ENCODE peak calls at places on chromosomes 4 and X, in eight cellular contexts. M, H, D, B, Q, N, C and E are unnamed samples. For H3K27me3, the result is how much of the 10 kb centered on the place peaks cover.

GRCh38 chr4:76634239-76634638 is 199.2 kb downstream of the SHROOM3 start:
- DNase-seq in N (no peak), D (peak), M (no peak), Q (no peak), C (no peak), B (no peak), H (peak), E (no peak)

GRCh38 chr4:21386166-21386780 is 562.3 kb downstream of the KCNIP4 start:
- DNase-seq in D (no peak), B (no peak), M (no peak), C (no peak), H (no peak), Q (no peak), N (no peak), E (no peak)

GRCh38 chr4:5710962-5711478 is at the start of gene EVC:
- DNase-seq in D (peak), M (peak), Q (peak), C (peak), H (peak), N (peak), B (peak), E (peak)

GRCh38 chr4:70958681-70959080 is 34.8 kb upstream of the DCK start:
- DNase-seq in B (no peak), C (no peak), M (no peak), Q (no peak), D (peak), H (peak), N (no peak), E (no peak)

GRCh38 chr4:173752610-173753009 is 222.6 kb upstream of the HAND2 start:
- DNase-seq in Q (no peak), B (no peak), H (no peak), D (peak), N (no peak), C (no peak), M (peak), E (no peak)

GRCh38 chr4:29326816-29327215 is 1393.4 kb upstream of the PCDH7 start:
- DNase-seq in N (no peak), D (peak), B (no peak), H (no peak), M (no peak), C (no peak), Q (no peak), E (no peak)

GRCh38 chr4:24885342-24885741 is 27.5 kb downstream of the CCDC149 start:
- DNase-seq in C (no peak), M (no peak), N (no peak), H (peak), D (no peak), B (no peak), Q (no peak), E (peak)

GRCh38 chr4:146333187-146333894 is 119.0 kb downstream of the REELD1 start:
- DNase-seq in B (peak), H (peak), C (no peak), N (no peak), M (no peak), Q (no peak), D (peak), E (no peak)

GRCh38 chr4:26857278-26858034 is 3.2 kb upstream of the STIM2 start:
- DNase-seq in M (peak), B (peak), D (peak), Q (peak), N (peak), C (peak), H (peak), E (peak)

GRCh38 chr4:29405151-29405550 is 1315.0 kb upstream of the PCDH7 start:
- DNase-seq in Q (no peak), N (no peak), C (no peak), M (no peak), H (no peak), B (no peak), D (no peak), E (no peak)

GRCh38 chrX:107675823-107676555 is 47.7 kb downstream of the PRPS1 start:
- DNase-seq in D (no peak), B (peak), N (peak), C (no peak), Q (peak), H (no peak), M (no peak), E (no peak)

GRCh38 chrX:40140706-40141499 is 43.1 kb upstream of the BCOR start:
- DNase-seq in D (no peak), N (peak), C (peak), M (peak), H (peak), Q (peak), B (no peak), E (no peak)

GRCh38 chr4:12924253-12924652 is 559.9 kb downstream of the RAB28 start:
- DNase-seq in M (no peak), N (no peak), D (no peak), Q (no peak), H (no peak), B (no peak), C (no peak), E (no peak)

GRCh38 chr4:66000500-66001117 is 330.3 kb upstream of the EPHA5 start:
- DNase-seq in Q (no peak), C (no peak), N (no peak), D (peak), H (peak), M (peak), B (no peak), E (no peak)

GRCh38 chr4:304987-305680 is at the start of gene ZNF732:
- DNase-seq in D (no peak), C (peak), Q (peak), M (peak), H (peak), B (peak), N (no peak), E (peak)

GRCh38 chr4:39237179-39237578 is 54.9 kb downstream of the WDR19 start:
- DNase-seq in C (no peak), N (no peak), B (no peak), H (no peak), M (no peak), D (no peak), Q (no peak), E (no peak)

GRCh38 chr4:1809754-1810502 is 16.8 kb downstream of the FGFR3 start:
- DNase-seq in B (peak), C (peak), N (no peak), Q (peak), M (peak), D (peak), H (no peak), E (peak)

GRCh38 chr4:70722199-70722791 is 531 bp downstream of the RUFY3 start:
- DNase-seq in B (no peak), N (no peak), M (no peak), H (peak), D (no peak), C (no peak), Q (peak), E (no peak)

GRCh38 chr4:76979236-76979635 is 29.7 kb downstream of the SEPTIN11 start:
- DNase-seq in N (no peak), D (peak), M (no peak), B (no peak), Q (no peak), C (no peak), H (no peak), E (no peak)

GRCh38 chr4:1964971-1965370 is 43.8 kb downstream of the NELFA start:
- DNase-seq in H (no peak), B (no peak), M (no peak), N (no peak), Q (no peak), D (no peak), C (no peak), E (no peak)

GRCh38 chr4:184355857-184356256 is 118.5 kb downstream of the IRF2 start:
- DNase-seq in B (no peak), M (no peak), N (no peak), Q (no peak), D (no peak), H (no peak), C (no peak), E (no peak)

GRCh38 chr4:48904541-48905142 is 1.9 kb downstream of the OCIAD2 start:
- DNase-seq in M (no peak), Q (no peak), D (no peak), H (peak), B (no peak), C (no peak), N (no peak), E (no peak)

GRCh38 chr4:2051086-2051485 is 8.0 kb upstream of the NAT8L start:
- DNase-seq in M (no peak), B (no peak), Q (no peak), N (no peak), H (no peak), D (no peak), C (no peak), E (no peak)

GRCh38 chrX:17860811-17861495 is at the start of gene RAI2:
- DNase-seq in Q (peak), H (no peak), B (peak), D (no peak), M (peak), N (no peak), C (peak), E (peak)

DNA sequence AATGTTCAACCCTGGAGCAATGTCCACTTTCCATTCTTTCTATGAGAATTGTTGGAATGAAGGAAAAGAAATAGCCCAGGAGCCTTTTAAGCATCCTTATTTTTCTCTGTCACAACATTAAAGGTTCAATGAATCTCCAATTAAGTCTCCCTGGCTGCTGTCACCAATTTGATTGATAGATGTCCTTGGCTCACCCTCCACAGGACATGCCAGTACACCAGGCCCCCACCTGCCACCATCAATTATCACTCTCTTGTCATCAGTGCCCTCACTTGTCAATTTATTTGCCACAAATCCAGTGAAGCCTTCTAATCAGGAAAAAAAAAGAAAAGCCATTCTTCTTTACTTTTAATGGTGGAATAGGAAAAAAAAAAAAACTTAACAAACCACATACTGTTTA is 453.6 kb downstream of the CENPC start:
- DNase-seq in B (no peak), N (no peak), H (no peak), C (no peak), Q (no peak), D (no peak), M (no peak), E (no peak)
- H3K27me3 ChIP-seq in B (under half), N (under half), H (under half), C (under half), Q (under half), D (under half), M (under half), E (under half)

GRCh38 chr4:176886135-176886534 is 93.4 kb upstream of the VEGFC start:
- DNase-seq in N (no peak), D (no peak), M (no peak), H (no peak), B (no peak), Q (no peak), C (no peak), E (no peak)

GRCh38 chr4:176882201-176882600 is 89.5 kb upstream of the VEGFC start:
- DNase-seq in N (no peak), D (no peak), M (no peak), H (peak), Q (no peak), B (no peak), C (no peak), E (no peak)

GRCh38 chr4:176883108-176883550 is 90.4 kb upstream of the VEGFC start:
- DNase-seq in C (no peak), B (no peak), M (no peak), Q (no peak), N (no peak), D (peak), H (peak), E (no peak)

GRCh38 chr4:176885224-176885623 is 92.5 kb upstream of the VEGFC start:
- DNase-seq in C (no peak), Q (no peak), N (no peak), D (peak), H (peak), M (no peak), B (no peak), E (no peak)

GRCh38 chr4:176883681-176884418 is 91.1 kb upstream of the VEGFC start:
- DNase-seq in N (no peak), H (peak), Q (no peak), M (no peak), C (no peak), B (no peak), D (peak), E (no peak)
- H3K4me3 ChIP-seq in N (no peak), H (peak), Q (no peak), M (no peak), C (no peak), B (no peak), D (peak), E (no peak)

GRCh38 chr4:159010563-159011260 is 92.2 kb upstream of the RAPGEF2 start:
- DNase-seq in B (peak), M (no peak), D (peak), H (peak), C (peak), Q (peak), N (peak), E (peak)
- H3K27ac ChIP-seq in B (no peak), M (no peak), D (no peak), H (no peak), C (no peak), Q (no peak), N (no peak), E (no peak)

GRCh38 chr4:8904041-8904501 is 32.4 kb upstream of the HMX1 start:
- DNase-seq in B (no peak), D (no peak), M (no peak), N (peak), Q (no peak), H (no peak), C (peak), E (no peak)
- H3K27me3 ChIP-seq in B (under half), D (under half), M (under half), N (under half), Q (under half), H (under half), C (under half), E (under half)

GRCh38 chrX:19595036-19595435 is 79.7 kb upstream of the MAP3K15 start:
- DNase-seq in Q (peak), N (no peak), H (no peak), B (no peak), C (no peak), M (no peak), D (no peak), E (no peak)
- H3K4me3 ChIP-seq in Q (no peak), N (no peak), H (no peak), B (no peak), C (no peak), M (no peak), D (no peak), E (peak)

GRCh38 chrX:43640481-43640880 is 15.6 kb upstream of the MAOA start:
- DNase-seq in H (no peak), N (no peak), Q (no peak), D (no peak), B (no peak), M (no peak), C (no peak), E (no peak)

GRCh38 chrX:43641691-43642090 is 14.4 kb upstream of the MAOA start:
- DNase-seq in D (no peak), B (no peak), H (no peak), M (no peak), N (no peak), C (no peak), Q (no peak), E (no peak)

GRCh38 chrX:43644124-43644701 is 11.9 kb upstream of the MAOA start:
- DNase-seq in D (peak), C (no peak), H (peak), M (no peak), B (no peak), N (no peak), Q (no peak), E (no peak)

GRCh38 chrX:43643662-43644061 is 12.4 kb upstream of the MAOA start:
- DNase-seq in H (no peak), N (no peak), M (no peak), B (no peak), D (no peak), Q (no peak), C (no peak), E (no peak)

GRCh38 chrX:43643201-43643600 is 12.9 kb upstream of the MAOA start:
- DNase-seq in M (no peak), B (no peak), Q (no peak), C (no peak), D (no peak), N (no peak), H (no peak), E (no peak)
- H3K27ac ChIP-seq in M (no peak), B (no peak), Q (no peak), C (no peak), D (no peak), N (peak), H (no peak), E (no peak)

DNA sequence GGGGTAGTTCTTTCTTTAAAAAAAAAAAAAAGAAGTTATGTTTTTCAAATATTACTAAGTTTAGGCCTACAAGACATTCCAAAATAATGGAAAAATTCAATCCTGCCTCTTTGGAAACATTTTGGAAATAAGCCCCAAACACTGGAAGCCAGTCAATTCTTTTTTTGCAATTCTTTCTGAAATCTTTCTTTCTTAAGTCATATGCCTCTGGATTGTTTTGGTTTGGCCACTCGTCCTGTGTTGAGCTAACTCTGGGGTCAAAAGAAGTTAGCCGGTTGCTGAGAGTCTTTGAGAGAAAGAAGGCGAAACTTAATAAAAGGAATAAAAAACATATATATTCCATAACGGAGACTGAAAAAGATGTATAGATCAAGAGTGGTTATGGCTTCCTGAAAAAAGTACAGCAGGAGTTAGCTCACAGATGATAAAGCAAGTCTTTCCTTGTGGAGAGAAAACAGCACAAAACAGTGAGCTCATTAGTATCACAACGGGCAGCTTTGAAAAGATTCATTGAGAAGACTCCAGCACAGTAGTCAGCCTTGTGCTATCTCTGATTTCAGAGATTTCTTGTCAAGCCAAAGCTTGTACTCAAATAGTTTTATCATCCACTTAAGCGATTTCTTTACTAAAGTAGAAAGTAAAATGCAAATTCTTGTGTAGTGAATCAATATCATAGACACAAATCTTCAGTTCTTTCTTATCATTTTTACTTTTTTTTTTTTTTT is 64.8 kb downstream of the PLS3 start:
- DNase-seq in H (peak), N (no peak), D (no peak), B (no peak), C (no peak), Q (peak), M (no peak), E (no peak)
- H3K27me3 ChIP-seq in H (under half), N (under half), D (under half), B (under half), C (under half), Q (under half), M (under half), E (half or more)

GRCh38 chrX:103628386-103629290 is at the start of gene TCEAL1:
- DNase-seq in Q (peak), B (peak), M (peak), C (peak), H (peak), N (peak), D (peak), E (peak)
- H3K4me3 ChIP-seq in Q (peak), B (peak), M (peak), C (peak), H (peak), N (peak), D (peak), E (peak)

DNA sequence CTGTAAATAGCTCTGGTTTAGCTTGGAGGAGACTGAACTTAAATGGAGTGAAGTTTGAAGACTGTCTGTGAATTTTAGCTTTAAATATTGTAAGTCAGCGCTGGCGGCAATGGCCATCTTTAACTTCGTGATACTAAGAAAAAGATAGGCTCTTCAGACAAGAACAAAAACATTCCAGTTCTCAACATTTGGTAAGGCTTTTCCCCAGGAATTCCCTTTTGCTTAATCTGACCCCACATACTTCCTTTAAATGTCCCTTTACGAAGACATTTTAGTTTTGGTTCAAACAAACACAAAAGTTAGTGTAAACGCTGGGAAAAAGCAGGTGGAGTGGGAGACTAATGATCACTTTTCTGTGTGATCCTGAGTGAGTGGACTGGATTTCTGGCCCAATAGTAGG is 106.2 kb downstream of the MAML3 start:
- DNase-seq in B (no peak), H (no peak), D (no peak), M (no peak), Q (no peak), N (no peak), C (no peak), E (no peak)
- H3K27ac ChIP-seq in B (peak), H (no peak), D (peak), M (peak), Q (no peak), N (peak), C (peak), E (peak)

GRCh38 chr4:91147067-91147466 is 1019.9 kb downstream of the CCSER1 start:
- DNase-seq in C (no peak), D (no peak), H (no peak), N (no peak), Q (no peak), B (no peak), M (no peak), E (no peak)
- H3K27me3 ChIP-seq in C (under half), D (under half), H (under half), N (under half), Q (under half), B (under half), M (under half), E (under half)